ENCODE peak calls at places on chromosomes 6 and 20, in seven cellular contexts. One of them, this sample, is unnamed.

GRCh38 chr6:4503700-4504099 is 272.5 kb upstream of the CDYL start:
- DNase-seq in NCI-H1436: no peak
- DNase-seq in nucleus accumbens: no peak
- DNase-seq in RWPE1: no peak
- DNase-seq in RPMI8226: no peak
- DNase-seq in amniotic stem cell: no peak
- DNase-seq in T1000: no peak
- DNase-seq in this sample: no peak

GRCh38 chr20:35306931-35307517 is 14.8 kb upstream of the FAM83C start:
- DNase-seq in RPMI8226: peak
- DNase-seq in NCI-H1436: peak
- DNase-seq in T1000: peak
- DNase-seq in amniotic stem cell: no peak
- DNase-seq in nucleus accumbens: peak
- DNase-seq in RWPE1: peak
- DNase-seq in this sample: no peak

GRCh38 chr6:51472745-51473483 is 614.5 kb downstream of the PKHD1 start:
- DNase-seq in NCI-H1436: no peak
- DNase-seq in RWPE1: peak
- DNase-seq in T1000: no peak
- DNase-seq in RPMI8226: no peak
- DNase-seq in amniotic stem cell: no peak
- DNase-seq in nucleus accumbens: no peak
- DNase-seq in this sample: no peak

GRCh38 chr20:1946762-1947534 is 46.9 kb downstream of the PDYN start:
- DNase-seq in amniotic stem cell: no peak
- DNase-seq in T1000: no peak
- DNase-seq in RWPE1: peak
- DNase-seq in nucleus accumbens: peak
- DNase-seq in NCI-H1436: no peak
- DNase-seq in RPMI8226: no peak
- DNase-seq in this sample: peak

GRCh38 chr6:128410584-128410983 is 109.8 kb downstream of the PTPRK start:
- DNase-seq in nucleus accumbens: no peak
- DNase-seq in RPMI8226: no peak
- DNase-seq in T1000: peak
- DNase-seq in RWPE1: no peak
- DNase-seq in NCI-H1436: no peak
- DNase-seq in amniotic stem cell: no peak
- DNase-seq in this sample: no peak

GRCh38 chr20:1225729-1226313 is at the start of gene RAD21L1:
- DNase-seq in RPMI8226: peak
- DNase-seq in amniotic stem cell: peak
- DNase-seq in nucleus accumbens: peak
- DNase-seq in T1000: peak
- DNase-seq in NCI-H1436: peak
- DNase-seq in RWPE1: peak
- DNase-seq in this sample: peak

GRCh38 chr6:2758980-2759379 is 6.2 kb upstream of the WRNIP1 start:
- DNase-seq in RWPE1: no peak
- DNase-seq in amniotic stem cell: no peak
- DNase-seq in RPMI8226: no peak
- DNase-seq in T1000: no peak
- DNase-seq in NCI-H1436: no peak
- DNase-seq in nucleus accumbens: no peak
- DNase-seq in this sample: no peak

GRCh38 chr20:36298795-36299339 is 7.3 kb upstream of the DLGAP4 start:
- DNase-seq in T1000: no peak
- DNase-seq in nucleus accumbens: no peak
- DNase-seq in RWPE1: no peak
- DNase-seq in NCI-H1436: no peak
- DNase-seq in amniotic stem cell: no peak
- DNase-seq in RPMI8226: no peak
- DNase-seq in this sample: no peak

GRCh38 chr6:166997768-166998255 is 1.4 kb upstream of the CEP43 start:
- DNase-seq in T1000: peak
- DNase-seq in nucleus accumbens: no peak
- DNase-seq in NCI-H1436: no peak
- DNase-seq in RPMI8226: peak
- DNase-seq in RWPE1: peak
- DNase-seq in amniotic stem cell: peak
- DNase-seq in this sample: no peak

GRCh38 chr6:134002821-134003220 is 49.6 kb downstream of the SLC2A12 start:
- DNase-seq in amniotic stem cell: no peak
- DNase-seq in T1000: no peak
- DNase-seq in NCI-H1436: no peak
- DNase-seq in nucleus accumbens: no peak
- DNase-seq in RWPE1: no peak
- DNase-seq in RPMI8226: peak
- DNase-seq in this sample: no peak

GRCh38 chr6:30705620-30706019 is 11.5 kb downstream of the MDC1 start:
- DNase-seq in NCI-H1436: no peak
- DNase-seq in nucleus accumbens: no peak
- DNase-seq in amniotic stem cell: no peak
- DNase-seq in T1000: no peak
- DNase-seq in RWPE1: no peak
- DNase-seq in RPMI8226: no peak
- DNase-seq in this sample: no peak

GRCh38 chr6:38156818-38157565 is 337.5 kb downstream of the ZFAND3 start:
- DNase-seq in nucleus accumbens: no peak
- DNase-seq in T1000: no peak
- DNase-seq in RWPE1: no peak
- DNase-seq in amniotic stem cell: no peak
- DNase-seq in RPMI8226: no peak
- DNase-seq in NCI-H1436: no peak
- DNase-seq in this sample: no peak

GRCh38 chr6:10217111-10217510 is 197.8 kb downstream of the TFAP2A start:
- DNase-seq in amniotic stem cell: no peak
- DNase-seq in nucleus accumbens: no peak
- DNase-seq in RWPE1: no peak
- DNase-seq in RPMI8226: no peak
- DNase-seq in T1000: no peak
- DNase-seq in NCI-H1436: no peak
- DNase-seq in this sample: no peak